ENCODE peak calls at places on chromosomes 3 and 15, in six cellular contexts. One of them, this sample, is unnamed.

GRCh38 chr3:31472479-31473390 is 60.0 kb upstream of the STT3B start:
- DNase-seq in NCI-H460: no peak
- DNase-seq in HT-29: no peak
- DNase-seq in mesendoderm: no peak
- DNase-seq in activated CD4-positive, alpha-beta T cell treated with anti-CD3 and anti-CD28 coated beads, Interleukin-2, amount 50 U/mL, for 24 hours: no peak
- DNase-seq in ecto neural progenitor cell: no peak
- DNase-seq in this sample: no peak

GRCh38 chr3:113783980-113784379 is 37.1 kb downstream of the ATP6V1A start:
- DNase-seq in NCI-H460: no peak
- DNase-seq in HT-29: no peak
- DNase-seq in mesendoderm: peak; percentile 38
- DNase-seq in activated CD4-positive, alpha-beta T cell treated with anti-CD3 and anti-CD28 coated beads, Interleukin-2, amount 50 U/mL, for 24 hours: no peak
- DNase-seq in ecto neural progenitor cell: no peak
- DNase-seq in this sample: no peak

GRCh38 chr3:173957646-173958045 is 560.1 kb downstream of the NLGN1 start:
- DNase-seq in NCI-H460: no peak
- DNase-seq in HT-29: no peak
- DNase-seq in mesendoderm: no peak
- DNase-seq in activated CD4-positive, alpha-beta T cell treated with anti-CD3 and anti-CD28 coated beads, Interleukin-2, amount 50 U/mL, for 24 hours: no peak
- DNase-seq in ecto neural progenitor cell: no peak
- DNase-seq in this sample: no peak

GRCh38 chr3:148727242-148727641 is 29.5 kb downstream of the AGTR1 start:
- DNase-seq in NCI-H460: peak; percentile 7
- DNase-seq in HT-29: peak; percentile 85
- DNase-seq in mesendoderm: peak; percentile 76
- DNase-seq in activated CD4-positive, alpha-beta T cell treated with anti-CD3 and anti-CD28 coated beads, Interleukin-2, amount 50 U/mL, for 24 hours: no peak
- DNase-seq in ecto neural progenitor cell: peak; percentile 49
- DNase-seq in this sample: peak; percentile 23

GRCh38 chr15:39167114-39168058 is 413.5 kb upstream of the THBS1 start:
- DNase-seq in NCI-H460: no peak
- DNase-seq in HT-29: no peak
- DNase-seq in mesendoderm: no peak
- DNase-seq in activated CD4-positive, alpha-beta T cell treated with anti-CD3 and anti-CD28 coated beads, Interleukin-2, amount 50 U/mL, for 24 hours: no peak
- DNase-seq in ecto neural progenitor cell: no peak
- DNase-seq in this sample: no peak

GRCh38 chr3:97464035-97464434 is 300.5 kb upstream of the ARL6 start:
- DNase-seq in NCI-H460: no peak
- DNase-seq in HT-29: no peak
- DNase-seq in mesendoderm: peak; percentile 49
- DNase-seq in activated CD4-positive, alpha-beta T cell treated with anti-CD3 and anti-CD28 coated beads, Interleukin-2, amount 50 U/mL, for 24 hours: no peak
- DNase-seq in ecto neural progenitor cell: no peak
- DNase-seq in this sample: no peak

GRCh38 chr3:63279442-63279841 is 1.3 kb downstream of the SYNPR start:
- DNase-seq in NCI-H460: no peak
- DNase-seq in HT-29: no peak
- DNase-seq in mesendoderm: no peak
- DNase-seq in activated CD4-positive, alpha-beta T cell treated with anti-CD3 and anti-CD28 coated beads, Interleukin-2, amount 50 U/mL, for 24 hours: no peak
- DNase-seq in ecto neural progenitor cell: no peak
- DNase-seq in this sample: no peak

GRCh38 chr15:39948817-39949216 is 14.9 kb downstream of the EIF2AK4 start:
- DNase-seq in NCI-H460: no peak
- DNase-seq in HT-29: no peak
- DNase-seq in mesendoderm: no peak
- DNase-seq in activated CD4-positive, alpha-beta T cell treated with anti-CD3 and anti-CD28 coated beads, Interleukin-2, amount 50 U/mL, for 24 hours: no peak
- DNase-seq in ecto neural progenitor cell: no peak
- DNase-seq in this sample: no peak

GRCh38 chr3:121436074-121436473 is 109.7 kb downstream of the POLQ start:
- DNase-seq in NCI-H460: no peak
- DNase-seq in HT-29: no peak
- DNase-seq in mesendoderm: no peak
- DNase-seq in activated CD4-positive, alpha-beta T cell treated with anti-CD3 and anti-CD28 coated beads, Interleukin-2, amount 50 U/mL, for 24 hours: no peak
- DNase-seq in ecto neural progenitor cell: no peak
- DNase-seq in this sample: no peak

GRCh38 chr15:41820791-41821423 is 7.0 kb upstream of the JMJD7 start:
- DNase-seq in NCI-H460: no peak
- DNase-seq in HT-29: no peak
- DNase-seq in mesendoderm: no peak
- DNase-seq in activated CD4-positive, alpha-beta T cell treated with anti-CD3 and anti-CD28 coated beads, Interleukin-2, amount 50 U/mL, for 24 hours: no peak
- DNase-seq in ecto neural progenitor cell: no peak
- DNase-seq in this sample: no peak

GRCh38 chr3:123853686-123854372 is 30.3 kb downstream of the MYLK start:
- DNase-seq in NCI-H460: no peak
- DNase-seq in HT-29: no peak
- DNase-seq in mesendoderm: no peak
- DNase-seq in activated CD4-positive, alpha-beta T cell treated with anti-CD3 and anti-CD28 coated beads, Interleukin-2, amount 50 U/mL, for 24 hours: no peak
- DNase-seq in ecto neural progenitor cell: no peak
- DNase-seq in this sample: no peak

GRCh38 chr3:77102916-77103769 is 63.2 kb downstream of the ROBO2 start:
- DNase-seq in NCI-H460: no peak
- DNase-seq in HT-29: no peak
- DNase-seq in mesendoderm: peak; percentile 4
- DNase-seq in activated CD4-positive, alpha-beta T cell treated with anti-CD3 and anti-CD28 coated beads, Interleukin-2, amount 50 U/mL, for 24 hours: no peak
- DNase-seq in ecto neural progenitor cell: no peak
- DNase-seq in this sample: no peak

GRCh38 chr3:129626744-129627349 is 20.4 kb upstream of the PLXND1 start:
- DNase-seq in NCI-H460: peak; percentile 82
- DNase-seq in HT-29: no peak
- DNase-seq in mesendoderm: peak; percentile 94
- DNase-seq in activated CD4-positive, alpha-beta T cell treated with anti-CD3 and anti-CD28 coated beads, Interleukin-2, amount 50 U/mL, for 24 hours: peak; percentile 35
- DNase-seq in ecto neural progenitor cell: peak; percentile 88
- DNase-seq in this sample: peak; percentile 89

GRCh38 chr3:31377045-31377642 is 155.6 kb upstream of the STT3B start:
- DNase-seq in NCI-H460: no peak
- DNase-seq in HT-29: peak; percentile 85
- DNase-seq in mesendoderm: no peak
- DNase-seq in activated CD4-positive, alpha-beta T cell treated with anti-CD3 and anti-CD28 coated beads, Interleukin-2, amount 50 U/mL, for 24 hours: no peak
- DNase-seq in ecto neural progenitor cell: no peak
- DNase-seq in this sample: peak; percentile 43

GRCh38 chr3:14413381-14414071 is 11.1 kb downstream of the SLC6A6 start:
- DNase-seq in NCI-H460: no peak
- DNase-seq in HT-29: no peak
- DNase-seq in mesendoderm: peak; percentile 92
- DNase-seq in activated CD4-positive, alpha-beta T cell treated with anti-CD3 and anti-CD28 coated beads, Interleukin-2, amount 50 U/mL, for 24 hours: no peak
- DNase-seq in ecto neural progenitor cell: no peak
- DNase-seq in this sample: peak; percentile 65

GRCh38 chr15:62107561-62108110 is 40.9 kb downstream of the C2CD4A start:
- DNase-seq in NCI-H460: no peak
- DNase-seq in HT-29: peak; percentile 13
- DNase-seq in mesendoderm: no peak
- DNase-seq in activated CD4-positive, alpha-beta T cell treated with anti-CD3 and anti-CD28 coated beads, Interleukin-2, amount 50 U/mL, for 24 hours: no peak
- DNase-seq in ecto neural progenitor cell: no peak
- DNase-seq in this sample: peak; percentile 26

GRCh38 chr15:62506217-62506805 is 341.2 kb upstream of the C2CD4B start:
- DNase-seq in NCI-H460: no peak
- DNase-seq in HT-29: no peak
- DNase-seq in mesendoderm: peak; percentile 37
- DNase-seq in activated CD4-positive, alpha-beta T cell treated with anti-CD3 and anti-CD28 coated beads, Interleukin-2, amount 50 U/mL, for 24 hours: no peak
- DNase-seq in ecto neural progenitor cell: no peak
- DNase-seq in this sample: peak; percentile 85

GRCh38 chr15:101063212-101063611 is 144.1 kb downstream of the LRRK1 start:
- DNase-seq in NCI-H460: no peak
- DNase-seq in HT-29: no peak
- DNase-seq in mesendoderm: no peak
- DNase-seq in activated CD4-positive, alpha-beta T cell treated with anti-CD3 and anti-CD28 coated beads, Interleukin-2, amount 50 U/mL, for 24 hours: no peak
- DNase-seq in ecto neural progenitor cell: peak; percentile 57
- DNase-seq in this sample: no peak

GRCh38 chr3:72523409-72524172 is 324.7 kb downstream of the SHQ1 start:
- DNase-seq in NCI-H460: no peak
- DNase-seq in HT-29: no peak
- DNase-seq in mesendoderm: peak; percentile 11
- DNase-seq in activated CD4-positive, alpha-beta T cell treated with anti-CD3 and anti-CD28 coated beads, Interleukin-2, amount 50 U/mL, for 24 hours: no peak
- DNase-seq in ecto neural progenitor cell: no peak
- DNase-seq in this sample: no peak

GRCh38 chr3:182027366-182027765 is 315.6 kb downstream of the SOX2 start:
- DNase-seq in NCI-H460: no peak
- DNase-seq in HT-29: peak; percentile 4
- DNase-seq in mesendoderm: no peak
- DNase-seq in activated CD4-positive, alpha-beta T cell treated with anti-CD3 and anti-CD28 coated beads, Interleukin-2, amount 50 U/mL, for 24 hours: no peak
- DNase-seq in ecto neural progenitor cell: no peak
- DNase-seq in this sample: no peak

GRCh38 chr15:73826711-73827243 is 46.6 kb upstream of the TBC1D21 start:
- DNase-seq in NCI-H460: no peak
- DNase-seq in HT-29: no peak
- DNase-seq in mesendoderm: no peak
- DNase-seq in activated CD4-positive, alpha-beta T cell treated with anti-CD3 and anti-CD28 coated beads, Interleukin-2, amount 50 U/mL, for 24 hours: no peak
- DNase-seq in ecto neural progenitor cell: no peak
- DNase-seq in this sample: no peak

GRCh38 chr3:13927295-13927694 is 47.4 kb upstream of the WNT7A start:
- DNase-seq in NCI-H460: peak; percentile 3
- DNase-seq in HT-29: peak; percentile 20
- DNase-seq in mesendoderm: no peak
- DNase-seq in activated CD4-positive, alpha-beta T cell treated with anti-CD3 and anti-CD28 coated beads, Interleukin-2, amount 50 U/mL, for 24 hours: no peak
- DNase-seq in ecto neural progenitor cell: no peak
- DNase-seq in this sample: no peak

GRCh38 chr3:160564205-160564922 is 1.0 kb downstream of the KPNA4 start:
- DNase-seq in NCI-H460: no peak
- DNase-seq in HT-29: peak; percentile 56
- DNase-seq in mesendoderm: peak; percentile 45
- DNase-seq in activated CD4-positive, alpha-beta T cell treated with anti-CD3 and anti-CD28 coated beads, Interleukin-2, amount 50 U/mL, for 24 hours: no peak
- DNase-seq in ecto neural progenitor cell: no peak
- DNase-seq in this sample: peak; percentile 32

GRCh38 chr3:53729130-53729529 is 117.1 kb downstream of the CHDH start:
- DNase-seq in NCI-H460: no peak
- DNase-seq in HT-29: no peak
- DNase-seq in mesendoderm: no peak
- DNase-seq in activated CD4-positive, alpha-beta T cell treated with anti-CD3 and anti-CD28 coated beads, Interleukin-2, amount 50 U/mL, for 24 hours: no peak
- DNase-seq in ecto neural progenitor cell: no peak
- DNase-seq in this sample: no peak

GRCh38 chr15:64917211-64917610 is 5.5 kb downstream of the ANKDD1A start:
- DNase-seq in NCI-H460: no peak
- DNase-seq in HT-29: no peak
- DNase-seq in mesendoderm: no peak
- DNase-seq in activated CD4-positive, alpha-beta T cell treated with anti-CD3 and anti-CD28 coated beads, Interleukin-2, amount 50 U/mL, for 24 hours: no peak
- DNase-seq in ecto neural progenitor cell: no peak
- DNase-seq in this sample: no peak

GRCh38 chr15:55741592-55742497 is 1.1 kb downstream of the PRTG start:
- DNase-seq in NCI-H460: no peak
- DNase-seq in HT-29: no peak
- DNase-seq in mesendoderm: peak; percentile 67
- DNase-seq in activated CD4-positive, alpha-beta T cell treated with anti-CD3 and anti-CD28 coated beads, Interleukin-2, amount 50 U/mL, for 24 hours: no peak
- DNase-seq in ecto neural progenitor cell: peak; percentile 61
- DNase-seq in this sample: peak; percentile 37

GRCh38 chr3:73868688-73869315 is 244.1 kb upstream of the PDZRN3 start:
- DNase-seq in NCI-H460: peak; percentile 21
- DNase-seq in HT-29: peak; percentile 54
- DNase-seq in mesendoderm: peak; percentile 45
- DNase-seq in activated CD4-positive, alpha-beta T cell treated with anti-CD3 and anti-CD28 coated beads, Interleukin-2, amount 50 U/mL, for 24 hours: no peak
- DNase-seq in ecto neural progenitor cell: no peak
- DNase-seq in this sample: peak; percentile 7

GRCh38 chr3:51434746-51435323 is 43.8 kb downstream of the RBM15B start:
- DNase-seq in NCI-H460: peak; percentile 43
- DNase-seq in HT-29: peak; percentile 60
- DNase-seq in mesendoderm: peak; percentile 71
- DNase-seq in activated CD4-positive, alpha-beta T cell treated with anti-CD3 and anti-CD28 coated beads, Interleukin-2, amount 50 U/mL, for 24 hours: no peak
- DNase-seq in ecto neural progenitor cell: peak; percentile 46
- DNase-seq in this sample: peak; percentile 23

GRCh38 chr15:96053039-96054021 is 277.2 kb upstream of the NR2F2 start:
- DNase-seq in NCI-H460: peak; percentile 16
- DNase-seq in HT-29: peak; percentile 85
- DNase-seq in mesendoderm: peak; percentile 91
- DNase-seq in activated CD4-positive, alpha-beta T cell treated with anti-CD3 and anti-CD28 coated beads, Interleukin-2, amount 50 U/mL, for 24 hours: no peak
- DNase-seq in ecto neural progenitor cell: peak; percentile 83
- DNase-seq in this sample: peak; percentile 19

GRCh38 chr3:138360272-138361192 is 12.2 kb downstream of the MRAS start:
- DNase-seq in NCI-H460: no peak
- DNase-seq in HT-29: no peak
- DNase-seq in mesendoderm: no peak
- DNase-seq in activated CD4-positive, alpha-beta T cell treated with anti-CD3 and anti-CD28 coated beads, Interleukin-2, amount 50 U/mL, for 24 hours: no peak
- DNase-seq in ecto neural progenitor cell: no peak
- DNase-seq in this sample: no peak

GRCh38 chr3:143654906-143655305 is 193.4 kb downstream of the SLC9A9 start:
- DNase-seq in NCI-H460: no peak
- DNase-seq in HT-29: no peak
- DNase-seq in mesendoderm: no peak
- DNase-seq in activated CD4-positive, alpha-beta T cell treated with anti-CD3 and anti-CD28 coated beads, Interleukin-2, amount 50 U/mL, for 24 hours: no peak
- DNase-seq in ecto neural progenitor cell: no peak
- DNase-seq in this sample: no peak

GRCh38 chr3:174440350-174440716 is 418.8 kb upstream of the NAALADL2 start:
- DNase-seq in NCI-H460: peak; percentile 13
- DNase-seq in HT-29: peak; percentile 60
- DNase-seq in mesendoderm: peak; percentile 33
- DNase-seq in activated CD4-positive, alpha-beta T cell treated with anti-CD3 and anti-CD28 coated beads, Interleukin-2, amount 50 U/mL, for 24 hours: no peak
- DNase-seq in ecto neural progenitor cell: no peak
- DNase-seq in this sample: no peak

GRCh38 chr3:170410428-170411029 is 8.1 kb upstream of the CLDN11 start:
- DNase-seq in NCI-H460: peak; percentile 16
- DNase-seq in HT-29: peak; percentile 79
- DNase-seq in mesendoderm: peak; percentile 23
- DNase-seq in activated CD4-positive, alpha-beta T cell treated with anti-CD3 and anti-CD28 coated beads, Interleukin-2, amount 50 U/mL, for 24 hours: no peak
- DNase-seq in ecto neural progenitor cell: no peak
- DNase-seq in this sample: peak; percentile 36

GRCh38 chr15:52018693-52019393 is at the start of gene MAPK6:
- DNase-seq in NCI-H460: peak; percentile 85
- DNase-seq in HT-29: peak; percentile 96
- DNase-seq in mesendoderm: peak; percentile 93
- DNase-seq in activated CD4-positive, alpha-beta T cell treated with anti-CD3 and anti-CD28 coated beads, Interleukin-2, amount 50 U/mL, for 24 hours: peak; percentile 93
- DNase-seq in ecto neural progenitor cell: peak; percentile 95
- DNase-seq in this sample: peak; percentile 93

GRCh38 chr3:14457999-14458398 is 55.6 kb downstream of the SLC6A6 start:
- DNase-seq in NCI-H460: no peak
- DNase-seq in HT-29: no peak
- DNase-seq in mesendoderm: peak; percentile 70
- DNase-seq in activated CD4-positive, alpha-beta T cell treated with anti-CD3 and anti-CD28 coated beads, Interleukin-2, amount 50 U/mL, for 24 hours: no peak
- DNase-seq in ecto neural progenitor cell: peak; percentile 63
- DNase-seq in this sample: no peak

GRCh38 chr15:101463265-101463664 is 26.2 kb downstream of the PCSK6 start:
- DNase-seq in NCI-H460: no peak
- DNase-seq in HT-29: peak; percentile 94
- DNase-seq in mesendoderm: no peak
- DNase-seq in activated CD4-positive, alpha-beta T cell treated with anti-CD3 and anti-CD28 coated beads, Interleukin-2, amount 50 U/mL, for 24 hours: no peak
- DNase-seq in ecto neural progenitor cell: no peak
- DNase-seq in this sample: no peak

GRCh38 chr3:102189564-102190339 is 245.1 kb upstream of the ZPLD1 start:
- DNase-seq in NCI-H460: no peak
- DNase-seq in HT-29: no peak
- DNase-seq in mesendoderm: no peak
- DNase-seq in activated CD4-positive, alpha-beta T cell treated with anti-CD3 and anti-CD28 coated beads, Interleukin-2, amount 50 U/mL, for 24 hours: no peak
- DNase-seq in ecto neural progenitor cell: no peak
- DNase-seq in this sample: no peak